ENCODE peak calls at places on chromosomes 6 and 20, in nine cellular contexts. One of them, this sample, is unnamed.

GRCh38 chr6:143059616-143060353 is 904 bp upstream of the AIG1 start:
- DNase-seq in stomach: no peak
- DNase-seq in tibial nerve: no peak
- DNase-seq in ovary: no peak
- DNase-seq in heart left ventricle: no peak
- DNase-seq in body of pancreas: peak; percentile 38
- DNase-seq in Peyer's patch: no peak
- DNase-seq in spleen: no peak
- DNase-seq in sigmoid colon: no peak
- DNase-seq in this sample: peak; percentile 25

GRCh38 chr20:23441850-23442313 is 2.4 kb downstream of the CSTL1 start:
- DNase-seq in body of pancreas: peak; percentile 42
- DNase-seq in sigmoid colon: peak; percentile 81
- DNase-seq in Peyer's patch: peak; percentile 60
- DNase-seq in ovary: peak; percentile 47
- DNase-seq in spleen: peak; percentile 76
- DNase-seq in stomach: peak; percentile 68
- DNase-seq in heart left ventricle: no peak
- DNase-seq in tibial nerve: peak; percentile 60
- DNase-seq in this sample: peak; percentile 70

GRCh38 chr6:157667211-157668033 is 155.6 kb upstream of the SNX9 start:
- DNase-seq in heart left ventricle: no peak
- DNase-seq in body of pancreas: peak; percentile 51
- DNase-seq in Peyer's patch: peak; percentile 26
- DNase-seq in ovary: no peak
- DNase-seq in stomach: peak; percentile 64
- DNase-seq in tibial nerve: no peak
- DNase-seq in sigmoid colon: peak; percentile 72
- DNase-seq in spleen: peak; percentile 50
- DNase-seq in this sample: peak; percentile 62

GRCh38 chr20:54433653-54434052 is 41.7 kb upstream of the DOK5 start:
- DNase-seq in tibial nerve: no peak
- DNase-seq in sigmoid colon: no peak
- DNase-seq in body of pancreas: peak; percentile 68
- DNase-seq in spleen: no peak
- DNase-seq in stomach: peak; percentile 57
- DNase-seq in ovary: no peak
- DNase-seq in heart left ventricle: no peak
- DNase-seq in Peyer's patch: no peak
- DNase-seq in this sample: no peak

GRCh38 chr6:170253226-170253909 is 37.5 kb downstream of the DLL1 start:
- DNase-seq in tibial nerve: no peak
- DNase-seq in Peyer's patch: no peak
- DNase-seq in heart left ventricle: no peak
- DNase-seq in stomach: no peak
- DNase-seq in body of pancreas: no peak
- DNase-seq in spleen: no peak
- DNase-seq in sigmoid colon: peak; percentile 41
- DNase-seq in ovary: no peak
- DNase-seq in this sample: no peak

GRCh38 chr20:44494266-44494665 is 18.6 kb downstream of the TTPAL start:
- DNase-seq in spleen: no peak
- DNase-seq in body of pancreas: no peak
- DNase-seq in Peyer's patch: no peak
- DNase-seq in tibial nerve: no peak
- DNase-seq in heart left ventricle: no peak
- DNase-seq in stomach: no peak
- DNase-seq in sigmoid colon: no peak
- DNase-seq in ovary: no peak
- DNase-seq in this sample: no peak

GRCh38 chr6:75196051-75196743 is 9.7 kb downstream of the COL12A1 start:
- DNase-seq in body of pancreas: no peak
- DNase-seq in spleen: no peak
- DNase-seq in stomach: no peak
- DNase-seq in sigmoid colon: no peak
- DNase-seq in Peyer's patch: no peak
- DNase-seq in heart left ventricle: no peak
- DNase-seq in ovary: no peak
- DNase-seq in tibial nerve: no peak
- DNase-seq in this sample: no peak

GRCh38 chr6:157789297-157789696 is 33.7 kb upstream of the SNX9 start:
- DNase-seq in body of pancreas: no peak
- DNase-seq in spleen: no peak
- DNase-seq in Peyer's patch: no peak
- DNase-seq in stomach: no peak
- DNase-seq in ovary: no peak
- DNase-seq in heart left ventricle: no peak
- DNase-seq in tibial nerve: no peak
- DNase-seq in sigmoid colon: no peak
- DNase-seq in this sample: no peak

GRCh38 chr20:20641783-20642182 is 70.7 kb downstream of the RALGAPA2 start:
- DNase-seq in tibial nerve: no peak
- DNase-seq in Peyer's patch: no peak
- DNase-seq in body of pancreas: no peak
- DNase-seq in heart left ventricle: no peak
- DNase-seq in ovary: no peak
- DNase-seq in spleen: no peak
- DNase-seq in sigmoid colon: no peak
- DNase-seq in stomach: no peak
- DNase-seq in this sample: no peak

GRCh38 chr6:106973841-106974336 is 640 bp downstream of the CD24 start:
- DNase-seq in body of pancreas: peak; percentile 34
- DNase-seq in tibial nerve: no peak
- DNase-seq in ovary: no peak
- DNase-seq in heart left ventricle: no peak
- DNase-seq in sigmoid colon: no peak
- DNase-seq in spleen: peak; percentile 82
- DNase-seq in Peyer's patch: peak; percentile 56
- DNase-seq in stomach: peak; percentile 36
- DNase-seq in this sample: no peak

GRCh38 chr20:49278036-49278816 is at the start of gene ZNFX1:
- DNase-seq in body of pancreas: peak; percentile 99
- DNase-seq in heart left ventricle: peak; percentile 99
- DNase-seq in Peyer's patch: peak; percentile 100
- DNase-seq in spleen: peak; percentile 100
- DNase-seq in stomach: peak; percentile 99
- DNase-seq in ovary: peak; percentile 99
- DNase-seq in tibial nerve: peak; percentile 99
- DNase-seq in sigmoid colon: peak; percentile 99
- DNase-seq in this sample: peak; percentile 99

GRCh38 chr20:49278817-49279676 is 1.2 kb upstream of the ZNFX1 start:
- DNase-seq in heart left ventricle: no peak
- DNase-seq in tibial nerve: no peak
- DNase-seq in stomach: no peak
- DNase-seq in ovary: peak; percentile 12
- DNase-seq in Peyer's patch: no peak
- DNase-seq in spleen: peak; percentile 78
- DNase-seq in body of pancreas: no peak
- DNase-seq in sigmoid colon: no peak
- DNase-seq in this sample: peak; percentile 37

GRCh38 chr20:49276895-49277785 is 717 bp downstream of the ZNFX1 start:
- DNase-seq in tibial nerve: peak; percentile 14
- DNase-seq in spleen: peak; percentile 91
- DNase-seq in sigmoid colon: peak; percentile 77
- DNase-seq in body of pancreas: peak; percentile 31
- DNase-seq in heart left ventricle: peak; percentile 70
- DNase-seq in ovary: peak; percentile 37
- DNase-seq in stomach: no peak
- DNase-seq in Peyer's patch: peak; percentile 60
- DNase-seq in this sample: peak; percentile 41

GRCh38 chr20:49276201-49276894 is 1.5 kb downstream of the ZNFX1 start:
- DNase-seq in tibial nerve: no peak
- DNase-seq in spleen: no peak
- DNase-seq in sigmoid colon: no peak
- DNase-seq in ovary: no peak
- DNase-seq in body of pancreas: no peak
- DNase-seq in Peyer's patch: no peak
- DNase-seq in heart left ventricle: no peak
- DNase-seq in stomach: no peak
- DNase-seq in this sample: peak; percentile 46

GRCh38 chr20:49277786-49278035 is 146 bp downstream of the ZNFX1 start:
- DNase-seq in spleen: no peak
- DNase-seq in Peyer's patch: no peak
- DNase-seq in tibial nerve: no peak
- DNase-seq in body of pancreas: no peak
- DNase-seq in stomach: no peak
- DNase-seq in heart left ventricle: no peak
- DNase-seq in ovary: no peak
- DNase-seq in sigmoid colon: no peak
- DNase-seq in this sample: no peak
- TF ChIP-seq POLR2A in spleen: peak; percentile 90
- TF ChIP-seq POLR2A in Peyer's patch: no peak
- TF ChIP-seq POLR2A in tibial nerve: peak; percentile 79
- TF ChIP-seq POLR2A in body of pancreas: peak; percentile 52
- TF ChIP-seq POLR2A in stomach: no peak
- TF ChIP-seq POLR2A in heart left ventricle: no peak
- TF ChIP-seq POLR2A in ovary: no peak
- TF ChIP-seq POLR2A in sigmoid colon: no peak
- TF ChIP-seq POLR2A in this sample: peak; percentile 62

GRCh38 chr6:90294989-90295853 is 1.4 kb downstream of the BACH2 start:
- DNase-seq in body of pancreas: peak; percentile 54
- DNase-seq in heart left ventricle: peak; percentile 77
- DNase-seq in spleen: peak; percentile 90
- DNase-seq in ovary: peak; percentile 45
- DNase-seq in stomach: peak; percentile 31
- DNase-seq in sigmoid colon: peak; percentile 72
- DNase-seq in tibial nerve: no peak
- DNase-seq in Peyer's patch: peak; percentile 55
- DNase-seq in this sample: peak; percentile 49

GRCh38 chr6:90293319-90293937 is 3.2 kb downstream of the BACH2 start:
- DNase-seq in spleen: no peak
- DNase-seq in tibial nerve: no peak
- DNase-seq in Peyer's patch: no peak
- DNase-seq in stomach: no peak
- DNase-seq in heart left ventricle: no peak
- DNase-seq in ovary: no peak
- DNase-seq in sigmoid colon: no peak
- DNase-seq in body of pancreas: no peak
- DNase-seq in this sample: no peak

GRCh38 chr6:90294008-90294511 is 2.6 kb downstream of the BACH2 start:
- DNase-seq in body of pancreas: no peak
- DNase-seq in sigmoid colon: no peak
- DNase-seq in stomach: no peak
- DNase-seq in ovary: no peak
- DNase-seq in spleen: no peak
- DNase-seq in Peyer's patch: no peak
- DNase-seq in heart left ventricle: no peak
- DNase-seq in tibial nerve: no peak
- DNase-seq in this sample: no peak

GRCh38 chr6:90295854-90296345 is 743 bp downstream of the BACH2 start:
- DNase-seq in sigmoid colon: peak; percentile 88
- DNase-seq in Peyer's patch: peak; percentile 68
- DNase-seq in heart left ventricle: peak; percentile 84
- DNase-seq in spleen: peak; percentile 90
- DNase-seq in stomach: peak; percentile 59
- DNase-seq in ovary: peak; percentile 80
- DNase-seq in body of pancreas: peak; percentile 70
- DNase-seq in tibial nerve: peak; percentile 57
- DNase-seq in this sample: peak; percentile 54

DNA sequence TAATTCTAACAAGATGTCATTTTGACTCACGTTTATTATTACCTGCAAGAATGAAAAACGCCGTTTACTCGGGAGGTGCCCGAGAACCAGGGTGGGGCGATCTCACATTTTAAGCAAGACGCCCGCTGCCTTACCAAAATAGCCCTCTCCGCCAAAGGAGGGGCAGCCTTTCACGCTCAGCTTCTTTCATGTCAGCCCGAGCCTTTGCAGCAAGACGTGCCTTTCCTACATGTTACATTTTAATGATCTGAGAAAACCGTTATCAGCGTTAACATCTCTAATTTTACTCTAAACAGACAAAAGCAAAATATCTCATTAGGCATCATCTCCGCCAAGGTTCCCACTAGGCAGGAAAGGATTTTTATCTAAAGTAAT is 2.0 kb downstream of the BACH2 start:
- DNase-seq in body of pancreas: no peak
- DNase-seq in ovary: no peak
- DNase-seq in spleen: peak; percentile 81
- DNase-seq in sigmoid colon: no peak
- DNase-seq in Peyer's patch: no peak
- DNase-seq in stomach: no peak
- DNase-seq in tibial nerve: no peak
- DNase-seq in heart left ventricle: no peak
- DNase-seq in this sample: no peak
- H3K4me3 ChIP-seq in body of pancreas: no peak overlapping the region
- H3K4me3 ChIP-seq in ovary: peak overlapping the region; percentile 58
- H3K4me3 ChIP-seq in spleen: peak overlapping the region; percentile 72
- H3K4me3 ChIP-seq in sigmoid colon: peak overlapping the region; percentile 96
- H3K4me3 ChIP-seq in Peyer's patch: peak overlapping the region; percentile 84
- H3K4me3 ChIP-seq in stomach: peak overlapping the region; percentile 74
- H3K4me3 ChIP-seq in tibial nerve: peak overlapping the region; percentile 77
- H3K4me3 ChIP-seq in heart left ventricle: peak overlapping the region; percentile 86
- H3K4me3 ChIP-seq in this sample: peak overlapping the region; percentile 78

GRCh38 chr20:57570145-57570850 is 9.4 kb downstream of the PCK1 start:
- DNase-seq in tibial nerve: no peak
- DNase-seq in stomach: no peak
- DNase-seq in sigmoid colon: no peak
- DNase-seq in spleen: peak; percentile 22
- DNase-seq in Peyer's patch: no peak
- DNase-seq in ovary: no peak
- DNase-seq in heart left ventricle: no peak
- DNase-seq in body of pancreas: no peak
- DNase-seq in this sample: no peak
- H3K27ac ChIP-seq in tibial nerve: no peak overlapping the region
- H3K27ac ChIP-seq in stomach: no peak overlapping the region
- H3K27ac ChIP-seq in sigmoid colon: no peak overlapping the region
- H3K27ac ChIP-seq in spleen: peak overlapping the region; percentile 61
- H3K27ac ChIP-seq in Peyer's patch: peak overlapping the region; percentile 31
- H3K27ac ChIP-seq in ovary: no peak overlapping the region
- H3K27ac ChIP-seq in heart left ventricle: no peak overlapping the region
- H3K27ac ChIP-seq in body of pancreas: no peak overlapping the region
- H3K27ac ChIP-seq in this sample: no peak overlapping the region

GRCh38 chr20:544153-544725 is 649 bp upstream of the CSNK2A1 start:
- DNase-seq in ovary: no peak
- DNase-seq in stomach: no peak
- DNase-seq in sigmoid colon: no peak
- DNase-seq in tibial nerve: no peak
- DNase-seq in heart left ventricle: no peak
- DNase-seq in Peyer's patch: no peak
- DNase-seq in body of pancreas: no peak
- DNase-seq in spleen: no peak
- DNase-seq in this sample: no peak

GRCh38 chr20:542777-543368 is 717 bp downstream of the CSNK2A1 start:
- DNase-seq in spleen: peak; percentile 88
- DNase-seq in tibial nerve: no peak
- DNase-seq in body of pancreas: peak; percentile 25
- DNase-seq in sigmoid colon: no peak
- DNase-seq in heart left ventricle: no peak
- DNase-seq in ovary: no peak
- DNase-seq in Peyer's patch: no peak
- DNase-seq in stomach: peak; percentile 27
- DNase-seq in this sample: no peak

GRCh38 chr20:546353-546752 is 2.8 kb upstream of the CSNK2A1 start:
- DNase-seq in heart left ventricle: no peak
- DNase-seq in ovary: no peak
- DNase-seq in sigmoid colon: no peak
- DNase-seq in Peyer's patch: no peak
- DNase-seq in tibial nerve: no peak
- DNase-seq in spleen: no peak
- DNase-seq in body of pancreas: no peak
- DNase-seq in stomach: no peak
- DNase-seq in this sample: no peak

GRCh38 chr20:540391-541201 is 3.0 kb downstream of the CSNK2A1 start:
- DNase-seq in sigmoid colon: no peak
- DNase-seq in spleen: no peak
- DNase-seq in ovary: no peak
- DNase-seq in tibial nerve: no peak
- DNase-seq in heart left ventricle: no peak
- DNase-seq in stomach: no peak
- DNase-seq in body of pancreas: no peak
- DNase-seq in Peyer's patch: no peak
- DNase-seq in this sample: no peak

GRCh38 chr20:543369-544152 is at the start of gene CSNK2A1:
- DNase-seq in body of pancreas: peak; percentile 94
- DNase-seq in tibial nerve: peak; percentile 89
- DNase-seq in spleen: peak; percentile 98
- DNase-seq in sigmoid colon: peak; percentile 97
- DNase-seq in stomach: peak; percentile 95
- DNase-seq in ovary: peak; percentile 93
- DNase-seq in Peyer's patch: peak; percentile 96
- DNase-seq in heart left ventricle: peak; percentile 97
- DNase-seq in this sample: peak; percentile 95
- TF ChIP-seq POLR2A in body of pancreas: peak; percentile 69
- TF ChIP-seq POLR2A in tibial nerve: peak; percentile 82
- TF ChIP-seq POLR2A in spleen: no peak
- TF ChIP-seq POLR2A in sigmoid colon: peak; percentile 86
- TF ChIP-seq POLR2A in stomach: no peak
- TF ChIP-seq POLR2A in ovary: peak; percentile 70
- TF ChIP-seq POLR2A in Peyer's patch: peak; percentile 91
- TF ChIP-seq POLR2A in heart left ventricle: peak; percentile 33
- TF ChIP-seq POLR2A in this sample: peak; percentile 94